ENCODE peak calls at places on chromosomes 13 and 19, in nine cellular contexts. I is AG04449, X is suprapubic skin, Z is colonic mucosa, K is IMR-90, V is mucosa of descending colon, N is NB4, H is fibroblast of lung, T is heart left ventricle. Q is an unnamed sample.

GRCh38 chr13:19737844-19738557 is 44.7 kb downstream of the PSPC1 start:
- DNase-seq in I (no peak), X (no peak), Z (no peak), K (peak), V (no peak), N (peak), H (peak), T (no peak), Q (no peak)

GRCh38 chr13:43981091-43981490 is 101.4 kb downstream of the LACC1 start:
- DNase-seq in I (no peak), X (no peak), Z (no peak), K (no peak), V (no peak), N (no peak), H (no peak), T (no peak), Q (no peak)

GRCh38 chr19:32336259-32337111 is 8.9 kb upstream of the ZNF507 start:
- DNase-seq in I (peak), X (no peak), Z (no peak), K (peak), V (no peak), N (peak), H (no peak), T (no peak), Q (no peak)

GRCh38 chr13:22740264-22740663 is 440.5 kb upstream of the SGCG start:
- DNase-seq in I (no peak), X (no peak), Z (no peak), K (no peak), V (no peak), N (peak), H (no peak), T (no peak), Q (no peak)

GRCh38 chr19:39140195-39140516 is 14.6 kb downstream of the PAK4 start:
- DNase-seq in I (no peak), X (no peak), Z (no peak), K (no peak), V (no peak), N (no peak), H (no peak), T (no peak), Q (no peak)

GRCh38 chr13:23701646-23702045 is 131.4 kb downstream of the TNFRSF19 start:
- DNase-seq in I (no peak), X (peak), Z (no peak), K (peak), V (peak), N (no peak), H (peak), T (peak), Q (no peak)

GRCh38 chr13:23921451-23921888 is 24.2 kb upstream of the C1QTNF9B start:
- DNase-seq in I (no peak), X (no peak), Z (peak), K (peak), V (no peak), N (peak), H (peak), T (no peak), Q (no peak)

GRCh38 chr13:28375250-28375930 is 119.5 kb downstream of the FLT1 start:
- DNase-seq in I (no peak), X (no peak), Z (no peak), K (no peak), V (no peak), N (no peak), H (no peak), T (no peak), Q (no peak)

GRCh38 chr13:53198699-53199098 is 170.1 kb downstream of the OLFM4 start:
- DNase-seq in I (no peak), X (no peak), Z (no peak), K (no peak), V (no peak), N (no peak), H (no peak), T (no peak), Q (no peak)

GRCh38 chr13:48496271-48496670 is 36.6 kb downstream of the RCBTB2 start:
- DNase-seq in I (no peak), X (no peak), Z (no peak), K (no peak), V (no peak), N (no peak), H (no peak), T (no peak), Q (no peak)

GRCh38 chr13:39056018-39056417 is 17.8 kb downstream of the NHLRC3 start:
- DNase-seq in I (no peak), X (no peak), Z (no peak), K (no peak), V (no peak), N (no peak), H (no peak), T (no peak), Q (no peak)

GRCh38 chr13:30088312-30088855 is 219.0 kb downstream of the KATNAL1 start:
- DNase-seq in I (no peak), X (no peak), Z (no peak), K (peak), V (no peak), N (peak), H (peak), T (no peak), Q (no peak)

GRCh38 chr19:42074513-42075363 is 1.2 kb upstream of the ZNF574 start:
- DNase-seq in I (no peak), X (no peak), Z (peak), K (no peak), V (no peak), N (peak), H (no peak), T (no peak), Q (no peak)

GRCh38 chr19:16789238-16789637 is 40.0 kb upstream of the SIN3B start:
- DNase-seq in I (no peak), X (no peak), Z (no peak), K (no peak), V (no peak), N (no peak), H (no peak), T (no peak), Q (no peak)

GRCh38 chr19:47226426-47227346 is 4.3 kb downstream of the BBC3 start:
- DNase-seq in I (no peak), X (peak), Z (peak), K (peak), V (peak), N (peak), H (peak), T (peak), Q (peak)

GRCh38 chr19:13044160-13044853 is 49.0 kb downstream of the NFIX start:
- DNase-seq in I (no peak), X (no peak), Z (no peak), K (peak), V (no peak), N (no peak), H (peak), T (no peak), Q (no peak)

GRCh38 chr13:24221007-24221406 is 60.5 kb downstream of the SPATA13 start:
- DNase-seq in I (no peak), X (no peak), Z (no peak), K (no peak), V (no peak), N (no peak), H (no peak), T (no peak), Q (no peak)

GRCh38 chr13:96551540-96551939 is 442.7 kb downstream of the OXGR1 start:
- DNase-seq in I (no peak), X (no peak), Z (no peak), K (no peak), V (no peak), N (no peak), H (no peak), T (no peak), Q (no peak)

GRCh38 chr19:29967623-29968022 is 25.6 kb downstream of the URI1 start:
- DNase-seq in I (no peak), X (no peak), Z (no peak), K (peak), V (no peak), N (peak), H (peak), T (no peak), Q (no peak)

GRCh38 chr13:94710081-94710809 is 2.1 kb downstream of the SOX21 start:
- DNase-seq in I (no peak), X (no peak), Z (no peak), K (no peak), V (no peak), N (no peak), H (no peak), T (no peak), Q (no peak)

GRCh38 chr19:46633130-46633529 is 2.9 kb downstream of the GNG8 start:
- DNase-seq in I (no peak), X (no peak), Z (no peak), K (no peak), V (no peak), N (no peak), H (no peak), T (no peak), Q (no peak)

GRCh38 chr19:9724157-9724556 is 44.4 kb downstream of the ZNF846 start:
- DNase-seq in I (no peak), X (no peak), Z (no peak), K (no peak), V (no peak), N (no peak), H (no peak), T (no peak), Q (no peak)

GRCh38 chr19:45069056-45069455 is 7.2 kb downstream of the ZNF296 start:
- DNase-seq in I (no peak), X (no peak), Z (peak), K (no peak), V (peak), N (no peak), H (peak), T (no peak), Q (no peak)

GRCh38 chr13:79070343-79070974 is 335.6 kb downstream of the RBM26 start:
- DNase-seq in I (no peak), X (no peak), Z (no peak), K (no peak), V (no peak), N (peak), H (no peak), T (no peak), Q (no peak)

GRCh38 chr13:29369060-29369743 is 226.3 kb downstream of the SLC7A1 start:
- DNase-seq in I (no peak), X (no peak), Z (no peak), K (peak), V (no peak), N (peak), H (peak), T (no peak), Q (no peak)

GRCh38 chr19:5086725-5087439 is 118.0 kb downstream of the KDM4B start:
- DNase-seq in I (no peak), X (no peak), Z (no peak), K (no peak), V (no peak), N (no peak), H (no peak), T (no peak), Q (no peak)

GRCh38 chr13:27792393-27793218 is at the start of gene GSX1:
- DNase-seq in I (no peak), X (no peak), Z (peak), K (peak), V (no peak), N (peak), H (peak), T (peak), Q (no peak)

GRCh38 chr19:37961198-37961597 is 54.2 kb downstream of the SIPA1L3 start:
- DNase-seq in I (no peak), X (no peak), Z (no peak), K (no peak), V (no peak), N (no peak), H (no peak), T (no peak), Q (no peak)

GRCh38 chr19:49057636-49058234 is at the start of gene CGB7:
- DNase-seq in I (no peak), X (peak), Z (peak), K (peak), V (peak), N (no peak), H (peak), T (peak), Q (peak)

GRCh38 chr13:51704399-51705306 is 99.3 kb downstream of the DHRS12 start:
- DNase-seq in I (no peak), X (no peak), Z (no peak), K (no peak), V (no peak), N (no peak), H (no peak), T (no peak), Q (no peak)

GRCh38 chr13:99063178-99063577 is 85.3 kb upstream of the DOCK9 start:
- DNase-seq in I (no peak), X (no peak), Z (no peak), K (no peak), V (no peak), N (no peak), H (no peak), T (no peak), Q (no peak)

GRCh38 chr13:110644892-110645521 is 29.7 kb downstream of the NAXD start:
- DNase-seq in I (peak), X (no peak), Z (peak), K (peak), V (peak), N (peak), H (peak), T (peak), Q (no peak)

GRCh38 chr13:112722433-112723250 is 32.8 kb downstream of the ATP11A start:
- DNase-seq in I (no peak), X (peak), Z (no peak), K (peak), V (no peak), N (no peak), H (peak), T (peak), Q (no peak)

GRCh38 chr13:100933841-100934240 is 259.2 kb upstream of the TMTC4 start:
- DNase-seq in I (no peak), X (no peak), Z (no peak), K (no peak), V (no peak), N (no peak), H (no peak), T (no peak), Q (no peak)

GRCh38 chr19:50875795-50876422 is 2.7 kb downstream of the KLK2 start:
- DNase-seq in I (no peak), X (no peak), Z (no peak), K (no peak), V (no peak), N (no peak), H (no peak), T (no peak), Q (no peak)

GRCh38 chr19:38089440-38089839 is 134.6 kb downstream of the DPF1 start:
- DNase-seq in I (no peak), X (no peak), Z (no peak), K (no peak), V (no peak), N (no peak), H (no peak), T (no peak), Q (no peak)

GRCh38 chr13:112326821-112327370 is 49.3 kb upstream of the SPACA7 start:
- DNase-seq in I (no peak), X (no peak), Z (no peak), K (no peak), V (no peak), N (no peak), H (no peak), T (no peak), Q (no peak)

GRCh38 chr13:98473792-98474153 is 103.1 kb downstream of the STK24 start:
- DNase-seq in I (no peak), X (no peak), Z (no peak), K (no peak), V (no peak), N (no peak), H (no peak), T (no peak), Q (no peak)

GRCh38 chr13:47287291-47287751 is 390.5 kb upstream of the HTR2A start:
- DNase-seq in I (peak), X (no peak), Z (no peak), K (peak), V (no peak), N (no peak), H (peak), T (no peak), Q (no peak)

GRCh38 chr13:112779856-112780604 is 90.2 kb downstream of the ATP11A start:
- DNase-seq in I (no peak), X (peak), Z (no peak), K (peak), V (no peak), N (no peak), H (peak), T (no peak), Q (no peak)

GRCh38 chr13:108915634-108916497 is 286.5 kb downstream of the MYO16 start:
- DNase-seq in I (no peak), X (peak), Z (peak), K (peak), V (peak), N (peak), H (peak), T (peak), Q (peak)
- H3K4me3 ChIP-seq in I (no peak), X (peak), Z (no peak), K (no peak), V (no peak), N (peak), H (peak), T (no peak), Q (peak)

DNA sequence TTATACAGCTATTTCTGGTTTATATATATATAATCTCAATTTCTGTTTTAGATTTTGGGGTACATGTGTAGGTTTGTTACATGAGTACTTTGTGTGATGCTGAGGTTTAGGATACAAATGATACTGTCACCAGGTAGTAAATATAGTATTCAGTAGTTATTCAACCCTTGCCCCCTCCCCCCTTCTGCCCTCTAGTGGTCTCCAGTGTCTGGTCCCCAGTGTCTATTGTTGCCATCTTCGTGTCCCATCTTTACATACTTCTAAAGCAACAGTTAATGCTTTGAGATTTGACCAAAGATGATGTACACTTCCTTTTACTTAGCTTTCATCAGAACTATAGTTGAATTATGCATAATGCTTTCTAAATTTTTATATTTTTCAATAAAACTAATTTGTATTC is 1623.4 kb upstream of the PRR20A start:
- DNase-seq in I (no peak), X (no peak), Z (no peak), K (no peak), V (no peak), N (peak), H (no peak), T (no peak), Q (no peak)
- TF ChIP-seq CTCF in I (no peak), X (no peak), Z (no peak), K (no peak), V (no peak), N (peak), H (no peak), T (no peak), Q (no peak)

GRCh38 chr13:113970810-113971470 is 2.9 kb downstream of the C13orf46 start:
- DNase-seq in I (no peak), X (peak), Z (peak), K (peak), V (peak), N (no peak), H (peak), T (peak), Q (peak)
- H3K4me3 ChIP-seq in I (no peak), X (peak), Z (no peak), K (no peak), V (no peak), N (no peak), H (no peak), T (no peak), Q (no peak)

DNA sequence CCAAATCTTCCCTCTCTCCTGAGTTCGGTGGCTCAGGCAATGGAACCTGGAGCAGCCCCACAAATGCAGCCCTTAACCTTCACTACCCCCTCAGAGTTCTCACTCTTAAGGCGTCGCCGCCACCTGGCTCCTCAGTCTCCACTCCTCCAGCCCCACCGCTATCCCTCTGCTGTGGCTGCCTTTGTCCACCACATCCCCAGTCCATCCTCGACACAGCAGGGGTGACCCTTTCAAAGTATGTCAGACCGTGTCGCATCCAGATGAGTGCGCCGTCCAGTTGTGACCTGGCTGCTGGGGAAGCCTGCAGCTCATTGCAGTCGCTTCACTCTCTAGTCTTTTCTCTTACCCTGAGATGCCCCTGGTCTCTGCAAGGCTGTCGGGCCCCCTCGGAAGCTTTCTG is 1.0 kb downstream of the SPPL2B start:
- DNase-seq in I (no peak), X (no peak), Z (peak), K (no peak), V (no peak), N (no peak), H (no peak), T (no peak), Q (no peak)
- TF ChIP-seq CTCF in I (no peak), X (no peak), Z (no peak), K (no peak), V (no peak), N (no peak), H (no peak), T (no peak), Q (no peak)

DNA sequence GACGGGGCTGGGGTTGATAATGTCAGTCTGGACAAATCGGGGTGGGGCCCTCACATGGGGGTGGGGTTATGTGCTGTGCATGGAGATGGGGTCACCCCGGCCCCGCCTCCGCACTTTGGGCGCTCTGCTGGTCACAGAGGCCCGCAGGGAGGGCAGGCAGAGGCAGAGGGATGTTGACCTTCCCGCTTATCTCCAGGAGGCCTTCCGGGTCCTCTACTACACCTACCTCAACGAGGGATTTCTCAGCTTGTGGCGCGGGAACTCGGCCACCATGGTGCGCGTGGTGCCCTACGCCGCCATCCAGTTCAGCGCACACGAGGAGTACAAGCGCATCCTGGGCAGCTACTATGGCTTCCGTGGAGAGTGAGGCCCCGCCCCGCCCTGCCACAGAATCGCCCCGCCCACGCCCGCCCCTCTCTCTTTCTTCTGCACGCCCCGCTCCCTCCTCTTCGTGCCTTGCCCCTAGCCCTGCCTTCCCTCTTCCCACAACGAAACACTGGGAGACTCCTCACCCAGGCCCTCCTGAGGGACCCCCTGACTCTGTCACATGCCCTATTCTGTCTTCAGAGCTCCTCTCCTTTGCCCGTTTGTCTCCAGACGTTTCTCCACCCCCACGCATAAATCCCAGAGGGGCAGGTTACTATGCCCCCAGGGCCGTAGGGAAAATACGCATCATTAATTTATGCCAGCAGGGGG is 32.8 kb downstream of the TMEM161A start:
- DNase-seq in I (no peak), X (no peak), Z (peak), K (no peak), V (peak), N (peak), H (peak), T (peak), Q (no peak)
- H3K4me3 ChIP-seq in I (peak), X (peak), Z (peak), K (peak), V (no peak), N (peak), H (peak), T (peak), Q (peak)

DNA sequence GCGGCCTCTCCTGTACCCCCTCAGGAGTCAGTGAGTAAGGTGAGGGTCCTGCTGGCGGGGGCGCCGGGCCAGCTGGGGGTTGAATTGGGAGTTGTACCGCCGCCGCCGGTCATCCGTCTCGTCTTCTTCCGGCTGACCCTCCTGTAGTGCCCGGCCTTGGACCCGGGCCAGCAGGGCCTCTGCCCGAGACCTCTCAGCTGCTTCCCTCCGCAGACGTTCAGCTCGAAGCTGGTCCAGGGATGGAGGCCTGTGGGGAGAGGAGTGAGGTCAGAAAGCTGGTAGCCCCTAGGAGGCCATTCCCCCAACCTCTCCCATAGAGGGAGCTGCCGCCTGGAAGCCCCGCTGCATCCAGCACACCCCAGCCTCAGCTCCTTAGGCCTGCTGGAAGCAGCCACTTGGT is 3.8 kb downstream of the LENG1 start:
- DNase-seq in I (no peak), X (no peak), Z (no peak), K (no peak), V (no peak), N (no peak), H (no peak), T (no peak), Q (no peak)
- TF ChIP-seq CTCF in I (no peak), X (no peak), Z (no peak), K (no peak), V (no peak), N (no peak), H (no peak), T (no peak), Q (no peak)

Q was measured in thoracic aorta.